ENCODE peak calls at places on chromosome 2, in nine cellular contexts. One of them, this sample, is unnamed.

GRCh38 chr2:151862688-151863087 is 34.5 kb upstream of the ARL5A start:
- DNase-seq in GM23248: no peak
- DNase-seq in PC-9: no peak
- DNase-seq in SJCRH30: no peak
- DNase-seq in osteoblast: no peak
- DNase-seq in OCI-LY7: no peak
- DNase-seq in left ventricle myocardium inferior: no peak
- DNase-seq in right cardiac atrium: no peak
- DNase-seq in IMR-90: no peak
- DNase-seq in this sample: no peak

GRCh38 chr2:170554278-170554955 is 160.7 kb upstream of the SP5 start:
- DNase-seq in SJCRH30: no peak
- DNase-seq in IMR-90: no peak
- DNase-seq in right cardiac atrium: peak
- DNase-seq in GM23248: peak
- DNase-seq in osteoblast: peak
- DNase-seq in PC-9: no peak
- DNase-seq in left ventricle myocardium inferior: peak
- DNase-seq in OCI-LY7: no peak
- DNase-seq in this sample: peak

GRCh38 chr2:72144746-72145657 is 2.7 kb downstream of the CYP26B1 start:
- DNase-seq in right cardiac atrium: peak
- DNase-seq in SJCRH30: peak
- DNase-seq in left ventricle myocardium inferior: peak
- DNase-seq in OCI-LY7: no peak
- DNase-seq in IMR-90: no peak
- DNase-seq in osteoblast: peak
- DNase-seq in GM23248: peak
- DNase-seq in PC-9: peak
- DNase-seq in this sample: no peak

GRCh38 chr2:145108385-145108784 is 588.5 kb upstream of the ZEB2 start:
- DNase-seq in left ventricle myocardium inferior: no peak
- DNase-seq in SJCRH30: peak
- DNase-seq in IMR-90: peak
- DNase-seq in osteoblast: no peak
- DNase-seq in OCI-LY7: no peak
- DNase-seq in GM23248: no peak
- DNase-seq in right cardiac atrium: no peak
- DNase-seq in PC-9: no peak
- DNase-seq in this sample: no peak

GRCh38 chr2:182898718-182899117 is 32.3 kb upstream of the FRZB start:
- DNase-seq in PC-9: no peak
- DNase-seq in SJCRH30: no peak
- DNase-seq in OCI-LY7: no peak
- DNase-seq in left ventricle myocardium inferior: no peak
- DNase-seq in right cardiac atrium: no peak
- DNase-seq in GM23248: no peak
- DNase-seq in osteoblast: no peak
- DNase-seq in IMR-90: no peak
- DNase-seq in this sample: no peak

GRCh38 chr2:18959952-18960717 is 370.8 kb upstream of the NT5C1B start:
- DNase-seq in SJCRH30: no peak
- DNase-seq in GM23248: peak
- DNase-seq in osteoblast: no peak
- DNase-seq in IMR-90: peak
- DNase-seq in PC-9: no peak
- DNase-seq in right cardiac atrium: no peak
- DNase-seq in OCI-LY7: no peak
- DNase-seq in left ventricle myocardium inferior: no peak
- DNase-seq in this sample: no peak

GRCh38 chr2:196356332-196356731 is 185.0 kb upstream of the STK17B start:
- DNase-seq in left ventricle myocardium inferior: no peak
- DNase-seq in SJCRH30: no peak
- DNase-seq in GM23248: no peak
- DNase-seq in IMR-90: no peak
- DNase-seq in osteoblast: no peak
- DNase-seq in right cardiac atrium: no peak
- DNase-seq in OCI-LY7: no peak
- DNase-seq in PC-9: no peak
- DNase-seq in this sample: no peak

GRCh38 chr2:241576293-241576654 is 17.7 kb downstream of the BOK start:
- DNase-seq in PC-9: no peak
- DNase-seq in IMR-90: no peak
- DNase-seq in OCI-LY7: no peak
- DNase-seq in right cardiac atrium: no peak
- DNase-seq in SJCRH30: no peak
- DNase-seq in GM23248: no peak
- DNase-seq in osteoblast: peak
- DNase-seq in left ventricle myocardium inferior: peak
- DNase-seq in this sample: no peak

GRCh38 chr2:11703700-11704099 is 33.7 kb upstream of the NTSR2 start:
- DNase-seq in IMR-90: peak
- DNase-seq in OCI-LY7: no peak
- DNase-seq in PC-9: no peak
- DNase-seq in right cardiac atrium: no peak
- DNase-seq in GM23248: peak
- DNase-seq in left ventricle myocardium inferior: no peak
- DNase-seq in SJCRH30: no peak
- DNase-seq in osteoblast: peak
- DNase-seq in this sample: no peak

GRCh38 chr2:30267576-30267975 is 36.2 kb downstream of the LBH start:
- DNase-seq in osteoblast: no peak
- DNase-seq in right cardiac atrium: no peak
- DNase-seq in SJCRH30: no peak
- DNase-seq in PC-9: no peak
- DNase-seq in left ventricle myocardium inferior: no peak
- DNase-seq in GM23248: no peak
- DNase-seq in OCI-LY7: no peak
- DNase-seq in IMR-90: no peak
- DNase-seq in this sample: no peak

GRCh38 chr2:145811467-145812162 is 1291.7 kb upstream of the ZEB2 start:
- DNase-seq in GM23248: peak
- DNase-seq in IMR-90: peak
- DNase-seq in SJCRH30: no peak
- DNase-seq in left ventricle myocardium inferior: no peak
- DNase-seq in PC-9: no peak
- DNase-seq in osteoblast: no peak
- DNase-seq in OCI-LY7: no peak
- DNase-seq in right cardiac atrium: no peak
- DNase-seq in this sample: no peak

GRCh38 chr2:96098900-96099590 is 17.3 kb downstream of the ADRA2B start:
- DNase-seq in OCI-LY7: no peak
- DNase-seq in PC-9: no peak
- DNase-seq in left ventricle myocardium inferior: peak
- DNase-seq in osteoblast: peak
- DNase-seq in IMR-90: no peak
- DNase-seq in SJCRH30: no peak
- DNase-seq in GM23248: no peak
- DNase-seq in right cardiac atrium: peak
- DNase-seq in this sample: no peak

GRCh38 chr2:76050196-76050595 is 339.5 kb upstream of the GCFC2 start:
- DNase-seq in OCI-LY7: no peak
- DNase-seq in SJCRH30: peak
- DNase-seq in left ventricle myocardium inferior: no peak
- DNase-seq in IMR-90: no peak
- DNase-seq in right cardiac atrium: no peak
- DNase-seq in GM23248: no peak
- DNase-seq in PC-9: no peak
- DNase-seq in osteoblast: no peak
- DNase-seq in this sample: no peak

GRCh38 chr2:144137705-144138428 is 382.1 kb downstream of the ZEB2 start:
- DNase-seq in IMR-90: peak
- DNase-seq in left ventricle myocardium inferior: no peak
- DNase-seq in SJCRH30: peak
- DNase-seq in PC-9: no peak
- DNase-seq in GM23248: peak
- DNase-seq in right cardiac atrium: no peak
- DNase-seq in OCI-LY7: no peak
- DNase-seq in osteoblast: peak
- DNase-seq in this sample: no peak

GRCh38 chr2:207112397-207112796 is 53.4 kb downstream of the KLF7 start:
- DNase-seq in IMR-90: no peak
- DNase-seq in right cardiac atrium: no peak
- DNase-seq in OCI-LY7: no peak
- DNase-seq in PC-9: no peak
- DNase-seq in GM23248: peak
- DNase-seq in SJCRH30: no peak
- DNase-seq in osteoblast: no peak
- DNase-seq in left ventricle myocardium inferior: no peak
- DNase-seq in this sample: no peak

GRCh38 chr2:99936065-99936464 is 206.3 kb downstream of the AFF3 start:
- DNase-seq in SJCRH30: peak
- DNase-seq in osteoblast: no peak
- DNase-seq in IMR-90: no peak
- DNase-seq in left ventricle myocardium inferior: no peak
- DNase-seq in right cardiac atrium: no peak
- DNase-seq in PC-9: no peak
- DNase-seq in OCI-LY7: no peak
- DNase-seq in GM23248: no peak
- DNase-seq in this sample: no peak

GRCh38 chr2:239324456-239324855 is 76.4 kb downstream of the HDAC4 start:
- DNase-seq in left ventricle myocardium inferior: no peak
- DNase-seq in IMR-90: no peak
- DNase-seq in right cardiac atrium: no peak
- DNase-seq in GM23248: no peak
- DNase-seq in OCI-LY7: no peak
- DNase-seq in PC-9: no peak
- DNase-seq in osteoblast: no peak
- DNase-seq in SJCRH30: no peak
- DNase-seq in this sample: no peak

GRCh38 chr2:240220371-240220770 is 79.9 kb upstream of the OTOS start:
- DNase-seq in osteoblast: peak
- DNase-seq in SJCRH30: no peak
- DNase-seq in GM23248: peak
- DNase-seq in right cardiac atrium: no peak
- DNase-seq in IMR-90: peak
- DNase-seq in left ventricle myocardium inferior: no peak
- DNase-seq in PC-9: peak
- DNase-seq in OCI-LY7: no peak
- DNase-seq in this sample: no peak

DNA sequence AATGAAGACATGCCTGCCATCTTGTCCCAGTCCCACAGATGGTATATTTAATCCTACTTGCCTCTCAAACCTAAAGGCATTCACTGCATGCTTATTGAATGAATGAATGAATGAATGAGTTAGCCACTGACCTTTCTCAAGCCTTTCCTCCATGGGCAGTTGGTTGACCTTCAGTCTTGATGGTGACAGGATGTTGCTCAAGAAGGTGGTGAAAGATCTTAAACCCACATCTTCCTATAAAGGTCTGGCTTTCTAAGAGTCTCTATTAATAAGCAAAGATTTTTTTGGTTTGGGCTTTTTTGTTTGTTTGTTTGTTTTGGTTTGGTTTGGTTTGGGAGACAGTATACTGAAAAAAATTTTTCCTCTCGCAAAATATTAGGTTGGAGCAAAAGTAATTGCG is 41.7 kb downstream of the KIAA2012 start:
- DNase-seq in right cardiac atrium: no peak
- DNase-seq in OCI-LY7: no peak
- DNase-seq in PC-9: no peak
- DNase-seq in left ventricle myocardium inferior: no peak
- DNase-seq in osteoblast: no peak
- DNase-seq in SJCRH30: no peak
- DNase-seq in IMR-90: no peak
- DNase-seq in GM23248: no peak
- DNase-seq in this sample: no peak
- H3K27ac ChIP-seq in right cardiac atrium: no peak
- H3K27ac ChIP-seq in OCI-LY7: no peak
- H3K27ac ChIP-seq in PC-9: no peak
- H3K27ac ChIP-seq in left ventricle myocardium inferior: no peak
- H3K27ac ChIP-seq in osteoblast: no peak
- H3K27ac ChIP-seq in SJCRH30: no peak
- H3K27ac ChIP-seq in IMR-90: peak
- H3K27ac ChIP-seq in GM23248: no peak
- H3K27ac ChIP-seq in this sample: no peak

GRCh38 chr2:128710242-128710641 is 391.6 kb upstream of the HS6ST1 start:
- DNase-seq in GM23248: no peak
- DNase-seq in OCI-LY7: no peak
- DNase-seq in right cardiac atrium: no peak
- DNase-seq in left ventricle myocardium inferior: no peak
- DNase-seq in IMR-90: no peak
- DNase-seq in osteoblast: no peak
- DNase-seq in PC-9: no peak
- DNase-seq in SJCRH30: no peak
- DNase-seq in this sample: no peak
- H3K27ac ChIP-seq in GM23248: no peak
- H3K27ac ChIP-seq in OCI-LY7: no peak
- H3K27ac ChIP-seq in right cardiac atrium: no peak
- H3K27ac ChIP-seq in left ventricle myocardium inferior: no peak
- H3K27ac ChIP-seq in IMR-90: no peak
- H3K27ac ChIP-seq in osteoblast: no peak
- H3K27ac ChIP-seq in PC-9: no peak
- H3K27ac ChIP-seq in SJCRH30: no peak
- H3K27ac ChIP-seq in this sample: no peak

DNA sequence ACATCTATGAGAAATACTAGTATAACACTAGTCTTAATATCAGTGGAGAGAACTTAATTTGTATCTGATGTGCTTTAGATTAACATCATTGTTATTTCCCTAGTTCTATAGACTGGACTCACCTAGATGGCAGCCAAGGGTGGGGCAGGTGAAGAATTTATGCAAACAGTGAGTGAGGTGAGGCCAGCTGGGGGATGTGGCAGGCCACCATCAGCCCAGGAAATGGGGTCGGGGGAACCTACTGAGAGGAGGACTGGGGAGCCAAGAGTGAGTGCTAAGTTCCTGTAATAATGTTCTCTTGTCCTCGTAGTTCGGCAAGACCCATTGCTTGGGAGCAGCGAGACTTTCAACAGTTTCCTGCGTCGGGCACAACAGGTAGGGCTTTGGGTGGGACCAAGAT is 2.5 kb downstream of the SNX17 start:
- DNase-seq in PC-9: no peak
- DNase-seq in OCI-LY7: no peak
- DNase-seq in SJCRH30: no peak
- DNase-seq in right cardiac atrium: no peak
- DNase-seq in osteoblast: no peak
- DNase-seq in left ventricle myocardium inferior: no peak
- DNase-seq in IMR-90: no peak
- DNase-seq in GM23248: no peak
- DNase-seq in this sample: no peak
- H3K27ac ChIP-seq in PC-9: no peak
- H3K27ac ChIP-seq in OCI-LY7: no peak
- H3K27ac ChIP-seq in SJCRH30: no peak
- H3K27ac ChIP-seq in right cardiac atrium: no peak
- H3K27ac ChIP-seq in osteoblast: no peak
- H3K27ac ChIP-seq in left ventricle myocardium inferior: no peak
- H3K27ac ChIP-seq in IMR-90: no peak
- H3K27ac ChIP-seq in GM23248: no peak
- H3K27ac ChIP-seq in this sample: peak

GRCh38 chr2:20213651-20214565 is 11.0 kb downstream of the SDC1 start:
- DNase-seq in right cardiac atrium: no peak
- DNase-seq in IMR-90: no peak
- DNase-seq in osteoblast: peak
- DNase-seq in PC-9: no peak
- DNase-seq in GM23248: no peak
- DNase-seq in OCI-LY7: peak
- DNase-seq in left ventricle myocardium inferior: no peak
- DNase-seq in SJCRH30: no peak
- DNase-seq in this sample: no peak
- H3K27ac ChIP-seq in right cardiac atrium: no peak
- H3K27ac ChIP-seq in IMR-90: no peak
- H3K27ac ChIP-seq in osteoblast: no peak
- H3K27ac ChIP-seq in PC-9: peak
- H3K27ac ChIP-seq in GM23248: no peak
- H3K27ac ChIP-seq in OCI-LY7: no peak
- H3K27ac ChIP-seq in left ventricle myocardium inferior: no peak
- H3K27ac ChIP-seq in SJCRH30: no peak
- H3K27ac ChIP-seq in this sample: peak